ENCODE peak calls at places on chromosomes 2 and 18, in ten cellular contexts. I is DND-41, K is AG04450, Z is left ventricle myocardium inferior, V is IMR-90, M is body of pancreas, C is astrocyte, R is cardiac muscle cell, D is fibroblast of lung, S is A549. G is an unnamed sample.

GRCh38 chr2:96088340-96089335 is 27.7 kb downstream of the ADRA2B start:
- DNase-seq in I (no peak), K (no peak), Z (no peak), V (no peak), M (no peak), C (no peak), R (no peak), D (no peak), S (no peak), G (no peak)

GRCh38 chr2:101265893-101266499 is 13.3 kb downstream of the CNOT11 start:
- DNase-seq in I (no peak), K (no peak), Z (peak; percentile 22), V (no peak), M (no peak), C (no peak), R (no peak), D (no peak), S (no peak), G (no peak)

GRCh38 chr2:112831380-112831930 is 5.1 kb downstream of the IL1B start:
- DNase-seq in I (no peak), K (no peak), Z (no peak), V (no peak), M (no peak), C (no peak), R (no peak), D (no peak), S (no peak), G (no peak)

GRCh38 chr2:147818741-147819140 is 26.1 kb upstream of the ACVR2A start:
- DNase-seq in I (no peak), K (no peak), Z (no peak), V (peak; percentile 15), M (no peak), C (peak; percentile 8), R (no peak), D (peak; percentile 7), S (no peak), G (no peak)

GRCh38 chr2:24926602-24927252 is 6.7 kb upstream of the ADCY3 start:
- DNase-seq in I (no peak), K (no peak), Z (peak; percentile 74), V (no peak), M (no peak), C (no peak), R (peak; percentile 57), D (peak; percentile 21), S (no peak), G (no peak)

GRCh38 chr2:10452334-10452733 is 4.2 kb upstream of the ODC1 start:
- DNase-seq in I (no peak), K (peak; percentile 51), Z (no peak), V (peak; percentile 90), M (peak; percentile 61), C (peak; percentile 73), R (peak; percentile 73), D (peak; percentile 82), S (peak; percentile 93), G (peak; percentile 89)

GRCh38 chr2:44164617-44165016 is 4.1 kb upstream of the PPM1B start:
- DNase-seq in I (no peak), K (no peak), Z (no peak), V (no peak), M (no peak), C (no peak), R (no peak), D (no peak), S (no peak), G (no peak)

GRCh38 chr18:24214913-24215312 is 76.1 kb downstream of the CABYR start:
- DNase-seq in I (no peak), K (no peak), Z (no peak), V (no peak), M (no peak), C (no peak), R (no peak), D (no peak), S (no peak), G (no peak)

GRCh38 chr2:72669121-72669520 is 156.7 kb downstream of the EXOC6B start:
- DNase-seq in I (no peak), K (peak; percentile 36), Z (no peak), V (peak; percentile 77), M (no peak), C (peak; percentile 79), R (peak; percentile 89), D (peak; percentile 81), S (peak; percentile 51), G (no peak)

GRCh38 chr2:28137221-28137620 is 246.7 kb downstream of the BABAM2 start:
- DNase-seq in I (no peak), K (peak; percentile 55), Z (no peak), V (peak; percentile 86), M (no peak), C (peak; percentile 79), R (peak; percentile 89), D (peak; percentile 85), S (no peak), G (peak; percentile 78)

GRCh38 chr2:120856421-120856862 is 120.8 kb downstream of the GLI2 start:
- DNase-seq in I (no peak), K (no peak), Z (no peak), V (peak; percentile 63), M (no peak), C (peak; percentile 63), R (peak; percentile 56), D (peak; percentile 78), S (no peak), G (no peak)
- TF ChIP-seq CTCF in I (no peak), K (peak; percentile 57), Z (no peak), V (peak; percentile 59), M (no peak), C (peak; percentile 25), R (peak; percentile 21), D (peak; percentile 6), S (no peak), G (no peak)

DNA sequence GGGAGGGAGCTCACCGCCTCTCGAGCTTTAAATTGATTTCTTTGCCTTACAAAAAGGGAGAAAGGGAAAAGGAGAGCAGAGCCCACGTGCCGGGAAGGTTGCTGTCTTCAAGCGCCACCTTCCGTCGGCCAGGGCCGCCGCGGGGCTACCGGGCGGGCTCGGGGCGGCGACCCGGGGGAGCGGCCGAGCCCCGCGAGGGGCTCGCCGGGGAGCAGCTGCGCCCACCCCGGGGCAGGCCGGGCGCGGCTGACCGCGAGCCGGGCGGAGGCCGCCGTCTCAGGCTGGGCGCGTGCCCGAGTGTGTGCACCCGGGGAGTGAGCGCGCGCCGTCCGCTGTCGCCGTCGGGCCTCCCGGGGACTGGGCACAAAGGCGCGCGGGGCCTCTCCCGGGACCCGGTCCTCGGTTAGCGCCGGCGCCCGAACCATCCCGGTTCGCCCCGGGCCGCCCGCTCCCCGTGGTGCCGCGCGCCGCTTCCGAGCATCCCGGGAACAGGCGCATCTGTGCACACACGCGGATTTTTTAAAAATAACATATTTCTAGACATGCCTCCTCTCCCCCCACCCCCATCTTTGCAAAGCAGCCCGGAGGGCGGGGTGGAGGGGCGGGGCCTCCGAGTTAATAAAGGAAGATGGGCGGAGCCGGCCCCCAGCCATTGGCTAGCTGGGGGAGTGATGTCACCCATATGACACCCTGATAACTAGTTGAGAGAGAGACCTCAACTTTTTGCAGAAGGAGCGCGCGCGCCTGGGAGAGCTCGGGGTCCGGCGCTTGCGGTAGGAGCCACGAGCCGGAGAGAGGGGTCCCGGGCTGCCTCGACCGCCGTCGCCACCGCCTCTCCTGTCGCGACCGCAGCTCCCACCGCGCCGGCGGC is at the start of gene SOX11:
- DNase-seq in I (no peak), K (peak; percentile 86), Z (peak; percentile 54), V (peak; percentile 95), M (no peak), C (peak; percentile 87), R (peak; percentile 70), D (peak; percentile 95), S (no peak), G (peak; percentile 33)
- H3K4me3 ChIP-seq in I (no peak within 1 kb of the TSS), K (peak within 1 kb of the TSS; percentile 78), Z (peak within 1 kb of the TSS; percentile 63), V (peak within 1 kb of the TSS; percentile 74), M (no peak within 1 kb of the TSS), C (peak within 1 kb of the TSS; percentile 98), R (peak within 1 kb of the TSS; percentile 91), D (peak within 1 kb of the TSS; percentile 84), S (no peak within 1 kb of the TSS), G (peak within 1 kb of the TSS; percentile 43)

DNA sequence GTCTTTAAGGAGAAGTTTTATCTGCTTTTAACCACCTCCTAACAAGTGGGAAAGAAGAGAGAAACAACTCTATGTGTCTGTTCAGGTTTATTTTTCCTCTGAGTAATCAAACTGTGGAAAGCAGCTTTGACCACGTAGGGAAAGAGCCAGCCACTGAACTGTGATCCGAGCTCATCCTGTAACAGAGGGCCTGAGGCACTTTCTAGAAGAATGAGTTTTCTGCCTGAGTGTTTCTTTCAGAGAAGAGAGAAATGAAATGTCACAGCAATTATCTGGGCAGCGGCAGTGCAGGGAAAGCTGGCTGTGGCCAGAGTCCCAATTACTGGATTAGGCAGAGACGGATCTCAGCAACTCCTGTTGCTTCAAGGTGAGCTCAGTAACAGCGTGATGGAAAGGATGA is 151.9 kb downstream of the CD226 start:
- DNase-seq in I (no peak), K (peak; percentile 7), Z (no peak), V (peak; percentile 62), M (no peak), C (peak; percentile 29), R (no peak), D (peak; percentile 32), S (no peak), G (no peak)
- TF ChIP-seq CTCF in I (no peak), K (no peak), Z (no peak), V (no peak), M (no peak), C (no peak), R (no peak), D (no peak), S (no peak), G (no peak)

GRCh38 chr18:63149200-63149587 is 170.4 kb downstream of the BCL2 start:
- DNase-seq in I (no peak), K (no peak), Z (no peak), V (no peak), M (no peak), C (no peak), R (peak; percentile 6), D (no peak), S (no peak), G (no peak)
- H3K4me3 ChIP-seq in I (no peak overlapping the region), K (no peak overlapping the region), Z (no peak overlapping the region), V (no peak overlapping the region), M (no peak overlapping the region), C (no peak overlapping the region), R (no peak overlapping the region), D (no peak overlapping the region), S (no peak overlapping the region), G (no peak overlapping the region)

GRCh38 chr2:233384017-233384416 is 29.7 kb downstream of the DGKD start:
- DNase-seq in I (no peak), K (no peak), Z (no peak), V (no peak), M (no peak), C (no peak), R (no peak), D (no peak), S (no peak), G (no peak)
- TF ChIP-seq CTCF in I (no peak), K (peak; percentile 5), Z (no peak), V (no peak), M (no peak), C (no peak), R (no peak), D (no peak), S (no peak), G (no peak)

GRCh38 chr2:149332364-149332763 is 2.0 kb downstream of the LYPD6 start:
- DNase-seq in I (no peak), K (no peak), Z (no peak), V (no peak), M (no peak), C (no peak), R (no peak), D (no peak), S (no peak), G (no peak)
- H3K4me3 ChIP-seq in I (no peak overlapping the region), K (no peak overlapping the region), Z (no peak overlapping the region), V (no peak overlapping the region), M (no peak overlapping the region), C (no peak overlapping the region), R (no peak overlapping the region), D (no peak overlapping the region), S (no peak overlapping the region), G (no peak overlapping the region)

GRCh38 chr18:63319383-63320040 is at the start of gene BCL2:
- DNase-seq in I (peak; percentile 72), K (no peak), Z (peak; percentile 31), V (peak; percentile 24), M (no peak), C (peak; percentile 18), R (peak; percentile 52), D (peak; percentile 39), S (peak; percentile 6), G (no peak)
- TF ChIP-seq CTCF in I (no peak), K (no peak), Z (no peak), V (no peak), M (no peak), C (no peak), R (no peak), D (no peak), S (no peak), G (no peak)